ENCODE peak calls at places on chromosomes 5 and 9, in five cellular contexts. B, W, L, I and V are unnamed samples.

GRCh38 chr9:126154182-126154827 is 172.3 kb upstream of the MVB12B start:
- DNase-seq in B (no peak), W (no peak), L (no peak), I (peak; percentile 19), V (no peak)

GRCh38 chr5:39099831-39100230 is 25.6 kb upstream of the RICTOR start:
- DNase-seq in B (no peak), W (no peak), L (no peak), I (no peak), V (no peak)

GRCh38 chr5:39005566-39006232 is 68.5 kb downstream of the RICTOR start:
- DNase-seq in B (no peak), W (no peak), L (no peak), I (no peak), V (no peak)

GRCh38 chr9:78821126-78821822 is 524.3 kb downstream of the PSAT1 start:
- DNase-seq in B (peak; percentile 47), W (no peak), L (peak; percentile 24), I (no peak), V (no peak)

GRCh38 chr5:124718376-124718775 is 28.1 kb downstream of the ZNF608 start:
- DNase-seq in B (no peak), W (no peak), L (no peak), I (no peak), V (no peak)

GRCh38 chr9:95509851-95510529 is 6.8 kb downstream of the PTCH1 start:
- DNase-seq in B (peak; percentile 49), W (peak; percentile 69), L (no peak), I (no peak), V (no peak)

GRCh38 chr5:151223447-151224264 is at the start of gene CCDC69:
- DNase-seq in B (peak; percentile 85), W (peak; percentile 88), L (peak; percentile 53), I (peak; percentile 78), V (peak; percentile 65)

GRCh38 chr9:132794730-132795380 is 83.2 kb downstream of the AK8 start:
- DNase-seq in B (no peak), W (no peak), L (no peak), I (no peak), V (no peak)

GRCh38 chr5:124194282-124194681 is 552.2 kb downstream of the ZNF608 start:
- DNase-seq in B (no peak), W (no peak), L (no peak), I (no peak), V (no peak)

GRCh38 chr5:172841258-172841657 is 7.2 kb downstream of the ERGIC1 start:
- DNase-seq in B (no peak), W (no peak), L (no peak), I (no peak), V (no peak)

GRCh38 chr9:136711751-136712689 is at the start of gene DIPK1B:
- DNase-seq in B (peak; percentile 90), W (no peak), L (no peak), I (no peak), V (no peak)

GRCh38 chr5:108260105-108260857 is 121.6 kb downstream of the FBXL17 start:
- DNase-seq in B (peak; percentile 92), W (peak; percentile 84), L (peak; percentile 73), I (peak; percentile 75), V (peak; percentile 43)

GRCh38 chr5:78587775-78588291 is 60.7 kb downstream of the LHFPL2 start:
- DNase-seq in B (no peak), W (no peak), L (no peak), I (no peak), V (no peak)

GRCh38 chr9:123567013-123567412 is 211.0 kb downstream of the CRB2 start:
- DNase-seq in B (no peak), W (no peak), L (no peak), I (no peak), V (no peak)

GRCh38 chr9:123568691-123569342 is 212.8 kb downstream of the CRB2 start:
- DNase-seq in B (no peak), W (no peak), L (no peak), I (peak; percentile 52), V (no peak)

GRCh38 chr9:123571240-123571639 is 215.2 kb downstream of the CRB2 start:
- DNase-seq in B (no peak), W (no peak), L (no peak), I (no peak), V (no peak)

GRCh38 chr9:123564652-123565051 is 208.7 kb downstream of the CRB2 start:
- DNase-seq in B (no peak), W (no peak), L (no peak), I (no peak), V (no peak)

DNA sequence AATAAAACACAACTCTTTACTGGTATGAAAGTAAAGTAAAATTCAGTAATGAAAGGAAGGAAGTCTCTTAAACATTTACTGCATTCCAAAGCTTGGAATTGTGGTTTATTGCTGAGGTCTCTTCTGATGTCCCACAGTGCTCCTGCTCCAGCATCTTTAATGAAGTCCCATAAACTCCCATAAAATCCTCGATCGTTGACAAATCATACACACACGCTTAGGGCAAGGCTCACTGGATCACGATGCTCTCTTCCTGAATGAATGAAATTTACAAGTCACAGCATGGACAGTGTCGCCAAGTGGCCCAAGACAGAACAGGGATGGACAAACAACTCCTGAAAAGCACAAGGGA is 213.3 kb downstream of the CRB2 start:
- DNase-seq in B (no peak), W (no peak), L (no peak), I (no peak), V (no peak)
- H3K4me1 ChIP-seq in B (peaks cover 3% of the 10 kb centered on the region), W (no peaks in the 10 kb centered on the region), L (no peaks in the 10 kb centered on the region), I (peaks cover 13% of the 10 kb centered on the region), V (no peaks in the 10 kb centered on the region)

DNA sequence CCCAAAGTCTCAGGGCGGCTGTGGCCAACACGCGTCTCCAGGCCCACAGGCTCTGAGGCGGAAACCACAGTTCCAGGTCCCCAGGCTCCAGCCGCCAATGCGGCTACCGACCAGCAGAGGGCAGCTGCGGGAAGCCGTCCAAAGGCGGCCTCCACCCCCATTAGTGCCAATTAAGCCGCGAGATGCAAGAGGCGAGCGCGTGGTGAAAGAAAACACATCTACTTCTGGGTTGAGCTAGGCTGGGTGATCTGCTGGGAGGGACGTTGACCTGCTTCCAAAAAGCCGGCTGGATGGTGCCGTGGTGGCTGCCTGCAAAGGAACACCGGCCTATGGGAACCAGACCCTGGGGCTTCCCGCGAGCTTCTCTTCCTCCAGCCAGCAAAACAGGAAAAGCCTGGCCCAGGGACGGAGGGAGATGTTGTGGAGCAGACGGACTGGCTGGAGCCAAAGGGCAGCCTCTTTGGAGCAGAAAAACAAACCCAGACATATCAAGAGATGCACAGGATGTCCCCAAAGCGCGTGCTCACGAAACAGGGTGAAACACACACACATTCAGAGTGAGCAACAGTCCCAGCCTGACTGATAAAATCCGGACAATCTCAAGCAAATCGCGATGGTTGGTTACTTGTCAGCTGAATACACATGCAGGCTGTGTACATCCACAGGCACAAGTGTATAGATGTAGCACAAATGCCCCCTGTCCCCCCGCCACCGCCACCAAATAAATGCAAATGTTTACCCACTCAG is 187.1 kb upstream of the BRINP1 start:
- DNase-seq in B (peak; percentile 90), W (peak; percentile 83), L (no peak), I (peak; percentile 74), V (no peak)
- H3K27ac ChIP-seq in B (no peak overlapping the region), W (peak overlapping the region; percentile 51), L (no peak overlapping the region), I (no peak overlapping the region), V (no peak overlapping the region)

GRCh38 chr9:34452568-34452967 is 5.8 kb downstream of the FAM219A start:
- DNase-seq in B (no peak), W (no peak), L (no peak), I (no peak), V (no peak)

GRCh38 chr9:34454571-34455065 is 3.8 kb downstream of the FAM219A start:
- DNase-seq in B (no peak), W (no peak), L (peak; percentile 39), I (no peak), V (peak; percentile 46)

GRCh38 chr9:34450644-34451043 is 7.7 kb downstream of the FAM219A start:
- DNase-seq in B (no peak), W (no peak), L (no peak), I (no peak), V (no peak)

GRCh38 chr9:34451545-34451944 is 6.8 kb downstream of the FAM219A start:
- DNase-seq in B (no peak), W (no peak), L (no peak), I (no peak), V (peak; percentile 52)

GRCh38 chr9:34451135-34451534 is 7.2 kb downstream of the FAM219A start:
- DNase-seq in B (no peak), W (no peak), L (no peak), I (no peak), V (no peak)
- H3K4me1 ChIP-seq in B (peaks cover 10% of the 10 kb centered on the region), W (no peaks in the 10 kb centered on the region), L (peaks cover 4% of the 10 kb centered on the region), I (peaks cover 50% of the 10 kb centered on the region), V (peaks cover 26% of the 10 kb centered on the region)

GRCh38 chr9:84264307-84264706 is 76.3 kb downstream of the SLC28A3 start:
- DNase-seq in B (no peak), W (no peak), L (no peak), I (no peak), V (no peak)
- H3K27ac ChIP-seq in B (no peak overlapping the region), W (no peak overlapping the region), L (no peak overlapping the region), I (no peak overlapping the region), V (no peak overlapping the region)

GRCh38 chr5:143001764-143002351 is 231.7 kb downstream of the ARHGAP26 start:
- DNase-seq in B (no peak), W (no peak), L (no peak), I (no peak), V (no peak)
- H3K4me1 ChIP-seq in B (peaks cover 14% of the 10 kb centered on the region), W (peaks cover 7% of the 10 kb centered on the region), L (peaks cover 6% of the 10 kb centered on the region), I (peaks cover 31% of the 10 kb centered on the region), V (no peaks in the 10 kb centered on the region)

DNA sequence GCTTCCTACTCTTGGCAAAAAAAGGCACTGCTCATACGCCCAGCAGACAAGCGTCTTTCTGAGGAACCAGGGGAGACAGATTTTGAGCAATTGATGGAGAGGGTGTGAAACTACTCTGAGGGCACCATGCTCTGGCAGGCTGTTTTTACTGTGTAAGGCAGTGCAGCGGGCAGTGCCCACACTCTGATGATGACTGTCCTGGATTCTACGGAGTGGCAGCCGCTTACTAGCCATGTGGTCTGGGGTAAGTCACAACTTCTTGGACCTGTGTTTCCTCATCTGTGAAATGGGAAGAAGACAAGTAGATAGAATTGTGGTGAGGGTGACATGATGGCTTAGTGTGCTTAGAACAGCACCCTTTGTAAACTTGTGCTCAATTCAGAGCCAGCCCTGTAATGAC is 38.8 kb downstream of the FABP6 start:
- DNase-seq in B (no peak), W (no peak), L (no peak), I (no peak), V (no peak)
- H3K27ac ChIP-seq in B (no peak overlapping the region), W (no peak overlapping the region), L (no peak overlapping the region), I (no peak overlapping the region), V (no peak overlapping the region)

DNA sequence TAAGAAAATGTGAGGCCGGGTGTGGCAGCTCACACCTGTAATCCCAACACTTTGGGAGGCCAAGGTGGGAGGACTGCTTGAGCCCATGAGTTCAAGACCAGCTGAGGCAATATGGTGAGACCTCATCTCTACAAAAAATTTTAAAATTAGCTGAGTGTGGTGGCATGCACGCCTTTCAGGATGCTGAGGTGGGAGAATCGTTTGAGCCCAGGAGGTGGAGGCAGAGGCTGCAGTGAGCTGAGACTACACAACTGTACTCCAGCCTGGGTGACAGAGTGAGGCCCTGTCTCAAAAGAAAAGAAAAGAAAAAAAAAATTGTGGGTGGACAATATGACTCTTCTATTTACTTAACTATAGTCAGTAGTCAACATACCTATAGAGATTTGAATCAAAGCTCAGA is 4.8 kb downstream of the CHD1 start:
- DNase-seq in B (no peak), W (no peak), L (no peak), I (no peak), V (no peak)
- H3K4me1 ChIP-seq in B (peaks cover 18% of the 10 kb centered on the region), W (no peaks in the 10 kb centered on the region), L (peaks cover 5% of the 10 kb centered on the region), I (peaks cover 80% of the 10 kb centered on the region), V (peaks cover 19% of the 10 kb centered on the region)